ENCODE peak calls at places on chromosomes 1 and 21, in nine cellular contexts. I is Ammon's horn, T is cardiac muscle cell, J is left cardiac atrium, D is GM20000, A is head of caudate nucleus, N is foreskin fibroblast, U is EL, Z is BE2C. Y is an unnamed sample.

GRCh38 chr21:41411449-41412089 is 14.5 kb upstream of the MX1 start:
- DNase-seq in I (no peak), T (peak; percentile 25), J (peak; percentile 54), D (no peak), A (no peak), N (no peak), U (peak; percentile 37), Z (no peak), Y (no peak)

GRCh38 chr1:26784023-26784871 is 3.5 kb upstream of the PIGV start:
- DNase-seq in I (peak; percentile 81), T (peak; percentile 94), J (peak; percentile 65), D (no peak), A (peak; percentile 57), N (peak; percentile 93), U (peak; percentile 75), Z (peak; percentile 21), Y (peak; percentile 73)

GRCh38 chr21:14833221-14833620 is 231.6 kb downstream of the NRIP1 start:
- DNase-seq in I (no peak), T (no peak), J (no peak), D (no peak), A (no peak), N (no peak), U (no peak), Z (no peak), Y (no peak)

GRCh38 chr1:153611024-153611352 is 1.9 kb downstream of the S100A16 start:
- DNase-seq in I (no peak), T (no peak), J (no peak), D (no peak), A (no peak), N (peak; percentile 86), U (peak; percentile 68), Z (no peak), Y (no peak)

GRCh38 chr1:75233302-75233929 is 99.2 kb downstream of the LHX8 start:
- DNase-seq in I (peak; percentile 17), T (peak; percentile 37), J (no peak), D (peak; percentile 19), A (no peak), N (peak; percentile 9), U (peak; percentile 11), Z (no peak), Y (peak; percentile 5)

GRCh38 chr1:206687251-206687914 is 2.7 kb downstream of the MAPKAPK2 start:
- DNase-seq in I (no peak), T (no peak), J (no peak), D (no peak), A (no peak), N (no peak), U (no peak), Z (no peak), Y (no peak)

GRCh38 chr1:9438431-9439073 is 100.7 kb upstream of the SLC25A33 start:
- DNase-seq in I (peak; percentile 66), T (peak; percentile 90), J (peak; percentile 68), D (no peak), A (peak; percentile 73), N (peak; percentile 41), U (peak; percentile 50), Z (no peak), Y (peak; percentile 88)

GRCh38 chr1:244155661-244156060 is 104.6 kb downstream of the ZBTB18 start:
- DNase-seq in I (no peak), T (no peak), J (no peak), D (no peak), A (no peak), N (no peak), U (no peak), Z (no peak), Y (no peak)

GRCh38 chr1:51063121-51063520 is 38.9 kb upstream of the C1orf185 start:
- DNase-seq in I (no peak), T (peak; percentile 89), J (no peak), D (no peak), A (no peak), N (peak; percentile 78), U (peak; percentile 91), Z (no peak), Y (peak; percentile 42)

GRCh38 chr1:217134857-217135568 is 411.8 kb upstream of the ESRRG start:
- DNase-seq in I (no peak), T (peak; percentile 18), J (no peak), D (no peak), A (no peak), N (no peak), U (no peak), Z (no peak), Y (no peak)

GRCh38 chr1:76074321-76075187 is at the start of gene ST6GALNAC3:
- DNase-seq in I (peak; percentile 85), T (peak; percentile 64), J (peak; percentile 77), D (peak; percentile 77), A (peak; percentile 93), N (peak; percentile 84), U (peak; percentile 73), Z (peak; percentile 79), Y (no peak)

GRCh38 chr21:41769106-41769505 is 2.3 kb upstream of the RIPK4 start:
- DNase-seq in I (no peak), T (no peak), J (no peak), D (no peak), A (no peak), N (no peak), U (no peak), Z (no peak), Y (no peak)

GRCh38 chr1:93061895-93062792 is 16.9 kb upstream of the MTF2 start:
- DNase-seq in I (peak; percentile 28), T (peak; percentile 65), J (peak; percentile 25), D (peak; percentile 50), A (peak; percentile 46), N (peak; percentile 65), U (peak; percentile 40), Z (peak; percentile 29), Y (peak; percentile 16)

GRCh38 chr1:155175927-155176371 is 2.3 kb downstream of the TRIM46 start:
- DNase-seq in I (peak; percentile 39), T (no peak), J (no peak), D (no peak), A (peak; percentile 66), N (no peak), U (no peak), Z (peak; percentile 56), Y (no peak)

GRCh38 chr1:9721606-9722377 is 70.3 kb downstream of the PIK3CD start:
- DNase-seq in I (no peak), T (peak; percentile 32), J (no peak), D (peak; percentile 69), A (peak; percentile 63), N (no peak), U (no peak), Z (peak; percentile 55), Y (no peak)

GRCh38 chr1:182657026-182657425 is 27.4 kb downstream of the RGS8 start:
- DNase-seq in I (no peak), T (no peak), J (no peak), D (no peak), A (no peak), N (no peak), U (no peak), Z (no peak), Y (no peak)

GRCh38 chr1:116172666-116173065 is 61.5 kb downstream of the MAB21L3 start:
- DNase-seq in I (no peak), T (no peak), J (no peak), D (no peak), A (no peak), N (no peak), U (no peak), Z (no peak), Y (no peak)

Y was measured in stromal cell of bone marrow.